ENCODE peak calls at places on chromosomes 16 and 17, in seven cellular contexts. A is psoas muscle, L is GM06990, O is A549, P is sigmoid colon, C is tibial artery, V is AG04450. X is an unnamed sample.

GRCh38 chr17:50057521-50057991 is 1.6 kb downstream of the ITGA3 start:
- DNase-seq in A (no peak), L (no peak), O (no peak), P (no peak), C (no peak), V (no peak), X (no peak)

GRCh38 chr17:44417553-44417952 is 28.1 kb upstream of the ITGA2B start:
- DNase-seq in A (no peak), L (peak), O (no peak), P (no peak), C (no peak), V (peak), X (no peak)

GRCh38 chr17:33049781-33050414 is 58.3 kb downstream of the SPACA3 start:
- DNase-seq in A (no peak), L (no peak), O (peak), P (no peak), C (no peak), V (no peak), X (no peak)

GRCh38 chr17:51703364-51704341 is 443.3 kb downstream of the UTP18 start:
- DNase-seq in A (peak), L (no peak), O (no peak), P (no peak), C (peak), V (no peak), X (peak)

GRCh38 chr16:72913551-72913950 is 134.4 kb downstream of the ZFHX3 start:
- DNase-seq in A (no peak), L (no peak), O (no peak), P (no peak), C (no peak), V (no peak), X (no peak)

GRCh38 chr16:57802635-57803412 is 533 bp upstream of the KIFC3 start:
- DNase-seq in A (peak), L (no peak), O (no peak), P (no peak), C (no peak), V (no peak), X (peak)

GRCh38 chr16:64391009-64391663 is 730.7 kb downstream of the CDH11 start:
- DNase-seq in A (no peak), L (no peak), O (no peak), P (no peak), C (no peak), V (no peak), X (no peak)

GRCh38 chr17:82645516-82645915 is 2.7 kb downstream of the WDR45B start:
- DNase-seq in A (no peak), L (no peak), O (no peak), P (no peak), C (no peak), V (no peak), X (no peak)

GRCh38 chr17:44251062-44251461 is 16.9 kb downstream of the SLC4A1 start:
- DNase-seq in A (no peak), L (no peak), O (no peak), P (no peak), C (no peak), V (no peak), X (no peak)

GRCh38 chr17:73123606-73124320 is 31.3 kb upstream of the SLC39A11 start:
- DNase-seq in A (no peak), L (no peak), O (no peak), P (no peak), C (no peak), V (no peak), X (no peak)

GRCh38 chr16:88596477-88596876 is 26.3 kb downstream of the ZC3H18 start:
- DNase-seq in A (peak), L (no peak), O (no peak), P (no peak), C (no peak), V (no peak), X (no peak)

GRCh38 chr16:23367988-23368387 is 65.9 kb downstream of the SCNN1B start:
- DNase-seq in A (no peak), L (no peak), O (no peak), P (no peak), C (no peak), V (no peak), X (no peak)

GRCh38 chr17:77455111-77455877 is 314.5 kb downstream of the SEC14L1 start:
- DNase-seq in A (no peak), L (no peak), O (no peak), P (no peak), C (no peak), V (no peak), X (no peak)

GRCh38 chr17:77454560-77455095 is 313.9 kb downstream of the SEC14L1 start:
- DNase-seq in A (no peak), L (no peak), O (no peak), P (no peak), C (no peak), V (no peak), X (no peak)

GRCh38 chr17:77456951-77457548 is 316.3 kb downstream of the SEC14L1 start:
- DNase-seq in A (no peak), L (no peak), O (no peak), P (no peak), C (no peak), V (no peak), X (no peak)

GRCh38 chr17:77456271-77456950 is 315.6 kb downstream of the SEC14L1 start:
- DNase-seq in A (no peak), L (no peak), O (no peak), P (no peak), C (no peak), V (no peak), X (no peak)

GRCh38 chr17:77455878-77456234 is 315.1 kb downstream of the SEC14L1 start:
- DNase-seq in A (no peak), L (no peak), O (no peak), P (no peak), C (no peak), V (no peak), X (no peak)
- H3K4me3 ChIP-seq in A (no peak), L (peak), O (no peak), P (no peak), C (no peak), V (no peak), X (no peak)

DNA sequence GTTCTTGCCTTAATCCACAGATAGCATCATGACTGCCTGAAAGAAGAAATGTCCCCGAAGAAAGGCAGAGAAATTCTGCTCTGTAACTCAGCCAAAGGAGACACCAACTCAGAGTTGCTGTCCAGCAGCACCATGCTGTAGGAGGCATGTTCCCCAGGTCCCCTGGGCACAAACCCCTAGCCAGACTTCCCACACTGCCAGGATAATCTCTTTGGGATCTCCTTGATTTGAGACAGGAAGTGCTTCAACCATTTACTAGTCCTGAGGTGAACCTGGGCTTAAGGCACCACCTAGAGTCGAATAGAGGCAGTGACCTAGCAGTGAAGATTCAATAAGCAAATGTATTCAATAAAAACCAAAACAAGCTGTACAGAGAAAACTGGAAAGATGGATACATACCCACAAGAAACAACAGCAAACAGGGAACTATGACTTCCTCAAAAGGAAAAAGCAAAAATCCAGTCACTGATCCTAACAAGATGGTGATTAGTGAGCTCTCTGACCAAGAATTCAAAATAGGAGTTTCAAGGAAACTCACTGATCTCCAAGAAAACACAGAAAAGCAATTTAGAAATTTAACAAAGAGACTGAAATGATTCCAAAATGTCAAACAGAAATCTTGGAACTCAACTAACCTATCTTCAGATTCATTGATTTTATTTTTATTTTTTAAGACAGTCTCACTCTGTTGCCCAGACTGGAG is 5.7 kb downstream of the OR4D2 start:
- DNase-seq in A (no peak), L (no peak), O (peak), P (no peak), C (no peak), V (no peak), X (no peak)
- TF ChIP-seq CTCF in A (peak), L (peak), O (peak), P (no peak), C (no peak), V (peak), X (peak)

DNA sequence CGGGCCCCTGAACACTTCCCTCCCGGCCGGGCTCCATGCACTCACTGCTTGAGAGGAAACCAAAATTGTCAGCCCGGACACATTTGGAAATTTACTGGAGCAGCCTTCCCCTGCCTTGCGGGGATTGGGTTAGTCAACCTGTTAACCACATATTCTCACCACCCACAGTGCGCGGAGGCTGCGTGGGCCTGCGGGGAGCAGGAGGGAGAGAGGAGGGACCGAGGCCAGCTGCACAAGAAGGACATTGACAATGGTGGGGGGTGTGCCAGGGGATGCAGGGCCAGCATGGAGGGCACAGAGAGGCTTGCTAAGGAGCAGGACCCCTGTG is 52.3 kb downstream of the RBFOX3 start:
- DNase-seq in A (peak), L (no peak), O (no peak), P (no peak), C (no peak), V (no peak), X (no peak)
- H3K4me3 ChIP-seq in A (no peak), L (no peak), O (no peak), P (no peak), C (no peak), V (no peak), X (no peak)

GRCh38 chr16:6726621-6727020 is 606.0 kb upstream of the RBFOX1 start:
- DNase-seq in A (no peak), L (no peak), O (no peak), P (no peak), C (no peak), V (no peak), X (no peak)

GRCh38 chr16:6728381-6728780 is 604.3 kb upstream of the RBFOX1 start:
- DNase-seq in A (no peak), L (no peak), O (no peak), P (no peak), C (no peak), V (no peak), X (no peak)

GRCh38 chr16:6722786-6723185 is 609.9 kb upstream of the RBFOX1 start:
- DNase-seq in A (no peak), L (no peak), O (no peak), P (no peak), C (no peak), V (no peak), X (no peak)

GRCh38 chr16:6725634-6726331 is 606.9 kb upstream of the RBFOX1 start:
- DNase-seq in A (no peak), L (no peak), O (no peak), P (no peak), C (no peak), V (no peak), X (no peak)
- TF ChIP-seq CTCF in A (no peak), L (no peak), O (no peak), P (no peak), C (no peak), V (no peak), X (no peak)

DNA sequence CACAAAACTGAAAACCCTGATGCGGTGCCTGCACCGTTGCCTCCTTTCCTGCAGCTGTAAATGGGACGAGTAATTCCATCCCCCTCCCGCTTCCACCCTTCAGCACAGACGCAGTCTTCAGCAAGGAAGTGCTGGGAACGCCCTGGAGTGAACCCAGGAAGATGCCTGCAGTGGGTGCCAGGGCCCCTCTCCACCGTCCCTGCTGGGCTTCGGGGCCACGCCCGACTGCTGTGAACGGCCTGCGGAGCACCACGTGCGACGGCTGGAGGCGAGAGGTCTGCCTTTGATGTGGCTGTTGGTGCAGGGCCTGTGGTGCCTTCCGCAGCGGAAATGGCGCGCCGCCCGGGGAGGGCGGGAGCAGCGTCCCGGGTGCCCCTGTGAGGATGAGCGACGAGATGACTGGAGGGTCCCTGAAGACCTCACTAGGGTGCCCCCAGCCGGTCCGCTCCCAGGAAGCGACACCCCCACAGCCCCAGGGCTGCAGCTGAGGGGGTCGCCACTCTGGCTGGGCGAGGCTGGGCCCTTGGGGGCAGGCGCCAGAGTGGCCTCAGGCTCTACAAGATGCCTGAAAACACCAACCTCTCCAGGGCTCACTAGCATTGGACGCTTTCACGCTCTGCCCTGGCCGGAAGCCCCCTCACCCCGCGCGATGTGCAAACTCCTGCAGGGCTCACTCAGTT is 749 bp upstream of the MC1R start:
- DNase-seq in A (peak), L (peak), O (peak), P (peak), C (peak), V (no peak), X (peak)
- H3K4me3 ChIP-seq in A (peak), L (peak), O (peak), P (peak), C (peak), V (peak), X (peak)

GRCh38 chr16:1073566-1074378 is 1.2 kb downstream of the SSTR5 start:
- DNase-seq in A (no peak), L (no peak), O (no peak), P (no peak), C (no peak), V (no peak), X (no peak)
- TF ChIP-seq CTCF in A (no peak), L (no peak), O (peak), P (no peak), C (peak), V (no peak), X (peak)

GRCh38 chr17:45430738-45431530 is 1.7 kb downstream of the ARHGAP27 start:
- DNase-seq in A (peak), L (peak), O (no peak), P (no peak), C (no peak), V (no peak), X (no peak)

GRCh38 chr17:45433136-45433535 is 466 bp upstream of the ARHGAP27 start:
- DNase-seq in A (peak), L (no peak), O (no peak), P (no peak), C (no peak), V (no peak), X (no peak)

GRCh38 chr17:45430006-45430737 is 2.5 kb downstream of the ARHGAP27 start:
- DNase-seq in A (peak), L (no peak), O (no peak), P (no peak), C (no peak), V (no peak), X (no peak)

GRCh38 chr17:45432405-45433113 is at the start of gene ARHGAP27:
- DNase-seq in A (peak), L (no peak), O (no peak), P (peak), C (no peak), V (no peak), X (peak)

DNA sequence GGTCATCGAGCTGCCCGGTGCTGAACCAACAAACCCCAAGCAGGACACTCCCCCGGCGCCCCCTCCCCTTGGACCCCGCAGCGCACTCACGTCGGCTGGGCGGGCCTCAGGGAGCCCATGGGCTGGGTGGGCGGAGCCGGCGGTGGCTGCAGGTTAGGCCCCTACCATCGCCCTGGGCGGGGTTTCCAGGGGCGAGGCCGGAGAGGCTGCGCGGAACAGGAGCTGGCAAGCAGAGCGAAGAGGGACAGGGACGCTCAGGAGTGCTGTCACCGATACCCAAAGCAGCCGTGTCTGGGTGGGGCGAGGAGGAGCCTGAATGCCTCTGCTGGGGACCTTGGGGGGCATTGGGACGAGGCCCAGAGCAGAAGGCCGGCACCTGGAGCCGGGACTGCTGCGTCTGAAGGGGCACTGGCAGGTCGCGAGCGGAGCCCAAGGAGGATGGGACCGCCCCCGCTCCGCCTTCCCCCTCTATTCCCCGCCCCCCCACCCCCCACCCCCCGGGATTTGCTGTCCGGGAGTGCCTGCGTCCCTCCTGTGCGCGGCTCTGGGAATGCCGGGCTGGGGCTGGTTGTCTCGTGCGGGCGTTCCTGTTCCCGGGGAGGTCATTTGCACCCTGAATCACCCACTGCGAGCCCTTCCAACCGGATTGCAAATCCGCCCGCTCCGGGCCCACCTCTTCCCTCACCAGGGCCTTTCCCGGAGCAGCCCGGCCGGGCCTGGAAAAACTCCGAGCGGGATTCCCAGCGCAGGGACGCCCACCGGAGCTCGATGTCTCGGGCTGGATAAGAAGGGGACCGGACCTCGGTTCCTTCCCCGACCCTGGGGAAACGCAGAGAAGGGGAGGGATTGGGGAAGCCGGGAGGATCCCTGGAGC is 902 bp downstream of the ARHGAP27 start:
- DNase-seq in A (peak), L (peak), O (peak), P (no peak), C (no peak), V (no peak), X (peak)
- H3K4me3 ChIP-seq in A (peak), L (peak), O (peak), P (peak), C (peak), V (peak), X (peak)

GRCh38 chr17:55652825-55653224 is 69.8 kb downstream of the TMEM100 start:
- DNase-seq in A (no peak), L (no peak), O (no peak), P (no peak), C (no peak), V (no peak), X (no peak)
- TF ChIP-seq CTCF in A (no peak), L (no peak), O (no peak), P (no peak), C (no peak), V (no peak), X (no peak)

GRCh38 chr17:4204676-4205075 is 59.1 kb downstream of the ANKFY1 start:
- DNase-seq in A (peak), L (no peak), O (no peak), P (peak), C (peak), V (peak), X (peak)
- H3K4me3 ChIP-seq in A (no peak), L (no peak), O (no peak), P (no peak), C (no peak), V (no peak), X (no peak)

GRCh38 chr17:74872313-74873035 is at the start of gene FDXR:
- DNase-seq in A (no peak), L (no peak), O (peak), P (no peak), C (no peak), V (no peak), X (no peak)
- TF ChIP-seq CTCF in A (no peak), L (no peak), O (no peak), P (no peak), C (no peak), V (no peak), X (no peak)

X was measured in adrenal gland.